ENCODE peak calls at places on chromosomes 4 and X, in seven cellular contexts. K is CD4-positive, alpha-beta T cell; E is astrocyte of the spinal cord; N is M059J; Z is endothelial cell; P is left ventricle myocardium inferior; R is retina. C is an unnamed sample.

GRCh38 chr4:7852568-7853185 is 87.0 kb downstream of the AFAP1 start:
- DNase-seq in K (no peak), E (peak; percentile 87), N (peak; percentile 97), Z (no peak), P (no peak), R (peak; percentile 46), C (no peak)

GRCh38 chr4:143381171-143382118 is 44.8 kb downstream of the GAB1 start:
- DNase-seq in K (no peak), E (peak; percentile 93), N (peak; percentile 86), Z (no peak), P (peak; percentile 89), R (no peak), C (peak; percentile 34)

GRCh38 chrX:154827624-154828408 is 6.6 kb downstream of the SMIM9 start:
- DNase-seq in K (no peak), E (no peak), N (no peak), Z (no peak), P (no peak), R (no peak), C (peak; percentile 45)

GRCh38 chr4:105619193-105619931 is 66.9 kb downstream of the ARHGEF38 start:
- DNase-seq in K (no peak), E (peak; percentile 61), N (peak; percentile 82), Z (no peak), P (peak; percentile 68), R (no peak), C (peak; percentile 50)

GRCh38 chr4:41935652-41936021 is 408 bp downstream of the TMEM33 start:
- DNase-seq in K (no peak), E (no peak), N (peak; percentile 39), Z (no peak), P (no peak), R (no peak), C (no peak)

GRCh38 chr4:37243722-37244582 is 591 bp upstream of the NWD2 start:
- DNase-seq in K (no peak), E (peak; percentile 4), N (no peak), Z (peak; percentile 31), P (no peak), R (peak; percentile 78), C (no peak)

GRCh38 chr4:38800366-38800765 is 4.2 kb downstream of the TLR1 start:
- DNase-seq in K (no peak), E (no peak), N (no peak), Z (no peak), P (no peak), R (no peak), C (no peak)

GRCh38 chr4:71389149-71389840 is 50.5 kb downstream of the SLC4A4 start:
- DNase-seq in K (no peak), E (peak; percentile 40), N (peak; percentile 25), Z (no peak), P (no peak), R (no peak), C (no peak)

GRCh38 chr4:113328514-113328913 is 279.1 kb downstream of the ANK2 start:
- DNase-seq in K (no peak), E (no peak), N (peak; percentile 8), Z (peak; percentile 53), P (no peak), R (no peak), C (no peak)

GRCh38 chr4:38160487-38161207 is 200.4 kb downstream of the PTTG2 start:
- DNase-seq in K (no peak), E (peak; percentile 93), N (peak; percentile 95), Z (no peak), P (no peak), R (no peak), C (peak; percentile 58)

GRCh38 chr4:12897954-12898353 is 586.2 kb downstream of the RAB28 start:
- DNase-seq in K (no peak), E (no peak), N (no peak), Z (no peak), P (no peak), R (no peak), C (no peak)

C was measured in Peyer's patch.